ENCODE peak calls at places on chromosomes 2 and 18, in five cellular contexts. One of them, this sample, is unnamed.

GRCh38 chr2:177972123-177972522 is 100.5 kb downstream of the PDE11A start:
- DNase-seq in PC-3: no peak
- DNase-seq in astrocyte: no peak
- DNase-seq in HCT116: no peak
- DNase-seq in MM.1S: no peak
- DNase-seq in this sample: no peak

GRCh38 chr2:36013064-36013463 is 342.5 kb upstream of the CRIM1 start:
- DNase-seq in astrocyte: no peak
- DNase-seq in MM.1S: no peak
- DNase-seq in HCT116: no peak
- DNase-seq in PC-3: no peak
- DNase-seq in this sample: peak

GRCh38 chr2:197255550-197255949 is 55.0 kb downstream of the ANKRD44 start:
- DNase-seq in astrocyte: peak
- DNase-seq in MM.1S: peak
- DNase-seq in PC-3: no peak
- DNase-seq in HCT116: no peak
- DNase-seq in this sample: no peak

GRCh38 chr2:157874997-157875719 is 972 bp downstream of the ACVR1 start:
- DNase-seq in MM.1S: peak
- DNase-seq in PC-3: peak
- DNase-seq in HCT116: no peak
- DNase-seq in astrocyte: peak
- DNase-seq in this sample: peak

GRCh38 chr2:233453916-233454315 is 99.6 kb downstream of the DGKD start:
- DNase-seq in PC-3: no peak
- DNase-seq in MM.1S: no peak
- DNase-seq in HCT116: no peak
- DNase-seq in astrocyte: no peak
- DNase-seq in this sample: no peak

GRCh38 chr2:181678033-181678586 is 2.2 kb downstream of the NEUROD1 start:
- DNase-seq in PC-3: peak
- DNase-seq in HCT116: no peak
- DNase-seq in astrocyte: peak
- DNase-seq in MM.1S: no peak
- DNase-seq in this sample: peak

GRCh38 chr2:120719471-120719870 is 16.2 kb upstream of the GLI2 start:
- DNase-seq in astrocyte: no peak
- DNase-seq in HCT116: no peak
- DNase-seq in PC-3: no peak
- DNase-seq in MM.1S: no peak
- DNase-seq in this sample: no peak

GRCh38 chr2:239288951-239289481 is 111.8 kb downstream of the HDAC4 start:
- DNase-seq in PC-3: no peak
- DNase-seq in MM.1S: peak
- DNase-seq in astrocyte: no peak
- DNase-seq in HCT116: no peak
- DNase-seq in this sample: no peak

GRCh38 chr18:10457798-10458197 is 3.4 kb downstream of the APCDD1 start:
- DNase-seq in PC-3: no peak
- DNase-seq in MM.1S: no peak
- DNase-seq in astrocyte: peak
- DNase-seq in HCT116: no peak
- DNase-seq in this sample: no peak

DNA sequence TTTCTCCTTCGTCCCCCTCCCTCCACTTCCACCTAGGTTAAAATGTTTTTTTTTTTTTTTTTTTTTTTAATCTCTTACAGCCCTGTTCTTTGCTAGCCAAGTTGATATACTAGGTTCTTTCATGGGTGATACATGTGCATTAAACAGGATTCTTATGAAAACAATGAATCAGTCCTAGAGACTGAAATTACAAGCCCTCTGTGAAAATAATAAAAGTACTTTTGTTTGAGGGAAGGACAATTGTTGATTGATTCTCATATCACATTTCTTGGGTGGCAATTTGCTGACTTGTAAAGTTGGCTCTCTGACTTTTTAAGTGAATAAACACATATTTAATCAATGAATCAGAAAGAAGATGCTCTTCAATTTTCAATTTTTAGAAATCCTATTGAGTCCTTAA is 639.9 kb downstream of the LRP1B start:
- DNase-seq in HCT116: no peak
- DNase-seq in MM.1S: no peak
- DNase-seq in astrocyte: no peak
- DNase-seq in PC-3: peak
- DNase-seq in this sample: no peak
- TF ChIP-seq EZH2 in HCT116: no peak
- TF ChIP-seq EZH2 in MM.1S: no peak
- TF ChIP-seq EZH2 in astrocyte: no peak
- TF ChIP-seq EZH2 in PC-3: no peak
- TF ChIP-seq EZH2 in this sample: no peak

GRCh38 chr2:65565681-65566080 is 133.3 kb upstream of the SPRED2 start:
- DNase-seq in MM.1S: no peak
- DNase-seq in astrocyte: no peak
- DNase-seq in PC-3: no peak
- DNase-seq in HCT116: no peak
- DNase-seq in this sample: no peak
- H2AFZ ChIP-seq in MM.1S: no peak
- H2AFZ ChIP-seq in astrocyte: no peak
- H2AFZ ChIP-seq in PC-3: no peak
- H2AFZ ChIP-seq in HCT116: no peak
- H2AFZ ChIP-seq in this sample: no peak

GRCh38 chr2:66575625-66576371 is 140.9 kb downstream of the MEIS1 start:
- DNase-seq in PC-3: no peak
- DNase-seq in astrocyte: no peak
- DNase-seq in HCT116: no peak
- DNase-seq in MM.1S: no peak
- DNase-seq in this sample: peak
- TF ChIP-seq EZH2 in PC-3: no peak
- TF ChIP-seq EZH2 in astrocyte: no peak
- TF ChIP-seq EZH2 in HCT116: no peak
- TF ChIP-seq EZH2 in MM.1S: no peak
- TF ChIP-seq EZH2 in this sample: no peak

DNA sequence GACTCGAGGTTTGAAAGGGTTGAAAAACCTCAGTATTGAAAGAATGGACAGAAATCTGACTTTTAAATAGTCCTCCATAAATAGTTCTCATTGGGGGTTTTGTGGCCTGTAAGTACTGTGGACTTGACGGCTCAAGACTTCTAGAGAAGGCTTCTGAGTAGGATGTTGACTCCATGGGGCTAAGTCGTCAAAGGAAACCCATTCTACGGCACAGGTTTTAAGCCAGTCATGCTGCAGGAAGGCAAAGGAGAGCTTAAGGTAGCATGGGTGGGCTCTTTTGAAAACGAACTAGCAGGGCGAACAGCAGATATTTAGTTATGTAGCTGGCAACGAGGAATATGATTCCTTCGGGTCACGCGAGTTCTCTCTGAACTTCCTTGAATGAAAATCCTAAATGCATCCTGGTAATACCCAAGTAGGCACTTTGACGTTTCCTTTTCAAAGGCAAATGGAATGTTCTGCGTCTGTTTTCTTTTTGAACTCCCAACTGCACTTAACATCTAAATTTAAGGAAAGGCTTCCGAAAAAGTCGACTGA is 1.1 kb upstream of the NEDD4L start:
- DNase-seq in MM.1S: no peak
- DNase-seq in HCT116: no peak
- DNase-seq in astrocyte: no peak
- DNase-seq in PC-3: peak
- DNase-seq in this sample: no peak
- H2AFZ ChIP-seq in MM.1S: peak
- H2AFZ ChIP-seq in HCT116: peak
- H2AFZ ChIP-seq in astrocyte: peak
- H2AFZ ChIP-seq in PC-3: peak
- H2AFZ ChIP-seq in this sample: peak

DNA sequence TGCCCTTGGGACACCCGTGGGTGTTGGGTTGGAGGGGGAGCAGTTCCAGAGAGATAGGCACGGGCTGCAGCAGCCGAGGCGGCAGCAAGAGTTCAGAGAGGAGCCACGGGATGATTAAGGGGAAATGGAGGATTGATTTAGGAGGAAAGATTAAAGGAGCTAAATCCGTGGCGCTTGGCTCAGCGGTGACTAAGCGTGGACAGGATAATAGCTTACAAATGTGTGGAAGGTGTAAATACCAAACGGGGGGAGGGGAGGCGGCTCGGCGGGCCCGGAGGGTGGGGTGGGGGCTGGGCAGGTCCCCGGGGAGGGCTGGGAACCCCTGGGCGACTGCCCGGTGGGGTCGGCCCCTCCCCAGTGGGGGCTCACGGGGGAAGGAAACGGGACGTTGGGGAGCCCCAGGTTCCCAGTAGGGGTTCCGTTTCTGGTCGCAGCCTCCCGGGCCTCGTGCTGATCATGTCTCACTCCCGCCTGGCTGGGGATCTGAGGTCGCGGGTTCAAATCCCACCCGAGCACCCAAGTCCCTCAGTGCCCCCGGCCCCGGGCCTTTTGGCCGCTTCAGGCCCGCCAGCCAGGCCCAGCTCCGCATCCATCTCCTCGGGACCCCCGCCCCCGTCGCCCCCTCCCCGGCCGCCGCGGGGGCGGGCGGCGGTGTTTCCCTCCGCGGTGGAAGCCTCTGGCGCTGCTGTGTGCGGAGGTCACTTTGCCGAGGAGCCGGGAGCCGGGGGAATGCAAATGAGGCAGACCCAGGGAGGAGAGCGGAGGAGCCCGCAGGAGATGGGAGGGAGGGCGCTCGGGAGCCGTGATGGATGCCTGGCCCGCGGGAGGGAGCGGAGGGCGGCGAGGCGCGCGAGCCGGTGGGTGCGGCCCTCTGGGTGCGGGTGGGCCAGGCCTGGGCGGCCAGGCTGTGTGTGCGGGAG is 8.1 kb downstream of the ASIC4 start:
- DNase-seq in astrocyte: peak
- DNase-seq in PC-3: peak
- DNase-seq in MM.1S: no peak
- DNase-seq in HCT116: peak
- DNase-seq in this sample: no peak
- TF ChIP-seq EZH2 in astrocyte: no peak
- TF ChIP-seq EZH2 in PC-3: no peak
- TF ChIP-seq EZH2 in MM.1S: peak
- TF ChIP-seq EZH2 in HCT116: no peak
- TF ChIP-seq EZH2 in this sample: peak

DNA sequence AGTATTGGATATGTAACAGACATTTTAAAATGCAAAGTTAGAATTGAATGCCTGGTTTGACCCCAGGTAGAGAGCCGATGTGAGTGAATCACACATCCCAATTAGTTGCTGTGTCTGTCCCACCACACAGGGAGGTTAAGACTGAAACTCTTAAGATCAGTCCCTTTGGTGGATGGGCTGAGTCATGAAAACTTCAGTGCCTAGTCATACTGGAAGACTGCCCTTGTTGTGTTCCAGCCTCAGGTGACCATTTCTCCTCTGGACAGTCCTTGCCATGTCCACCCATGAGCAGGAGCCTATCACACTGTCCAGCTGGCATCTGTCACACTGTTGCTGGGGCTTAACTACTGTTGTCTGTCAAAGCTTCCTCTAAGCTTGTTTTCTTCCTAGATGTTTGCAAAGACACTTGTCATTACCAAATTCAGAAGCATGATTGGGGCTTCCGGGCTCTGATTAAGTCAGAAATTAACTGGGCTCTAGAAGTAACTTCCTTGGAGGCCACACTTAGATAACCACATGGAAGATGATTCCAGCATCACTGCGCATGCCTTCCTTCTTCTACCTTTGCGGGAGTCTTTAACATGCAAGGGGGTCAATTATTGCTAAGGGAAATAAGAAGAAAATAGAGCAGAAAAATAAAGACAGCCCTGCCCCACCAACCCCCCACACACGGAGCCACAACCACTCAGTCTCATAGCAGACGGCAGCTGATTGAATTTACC is 21.3 kb downstream of the CYRIA start:
- DNase-seq in PC-3: no peak
- DNase-seq in MM.1S: no peak
- DNase-seq in astrocyte: peak
- DNase-seq in HCT116: no peak
- DNase-seq in this sample: no peak
- H2AFZ ChIP-seq in PC-3: no peak
- H2AFZ ChIP-seq in MM.1S: no peak
- H2AFZ ChIP-seq in astrocyte: no peak
- H2AFZ ChIP-seq in HCT116: no peak
- H2AFZ ChIP-seq in this sample: no peak

DNA sequence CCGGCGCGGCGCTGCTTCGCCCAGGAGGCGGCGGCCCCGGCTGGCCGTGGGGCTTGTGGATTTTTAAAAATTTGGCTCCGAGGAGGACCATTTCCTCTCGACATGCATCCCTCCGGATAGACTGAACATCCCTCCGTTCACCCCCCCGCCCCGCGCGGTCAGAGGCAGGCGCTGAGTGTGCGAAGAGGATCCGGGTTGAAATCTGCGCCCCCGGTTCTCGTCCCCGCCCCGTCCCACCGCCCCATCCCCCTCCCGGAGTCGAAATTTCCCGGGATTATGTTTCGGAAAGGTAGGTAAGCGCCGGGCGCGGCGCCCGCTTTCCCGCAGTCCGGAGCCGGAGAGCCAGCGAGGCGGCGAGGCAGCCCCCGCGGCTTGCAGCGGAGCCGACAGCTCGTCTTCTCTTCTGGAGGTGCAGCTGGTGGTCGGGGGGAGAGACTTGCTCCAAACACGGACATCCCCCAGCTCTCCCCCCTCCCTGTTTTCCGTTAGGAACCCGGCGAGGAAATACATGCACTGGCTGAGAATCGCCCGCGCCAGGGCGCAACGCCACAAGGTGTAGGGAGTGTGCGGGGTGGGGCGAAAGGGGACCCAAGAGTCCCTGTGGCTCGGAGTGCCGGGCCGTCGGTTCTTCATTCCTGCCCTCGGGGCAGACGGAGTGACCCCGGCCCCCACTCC is at the start of gene PRKCE:
- DNase-seq in MM.1S: peak
- DNase-seq in astrocyte: no peak
- DNase-seq in HCT116: no peak
- DNase-seq in PC-3: peak
- DNase-seq in this sample: peak
- TF ChIP-seq EZH2 in MM.1S: no peak
- TF ChIP-seq EZH2 in astrocyte: no peak
- TF ChIP-seq EZH2 in HCT116: no peak
- TF ChIP-seq EZH2 in PC-3: no peak
- TF ChIP-seq EZH2 in this sample: no peak

This sample was measured in endothelial cell of umbilical vein.